ENCODE peak calls at places on chromosomes 4 and X, in eight cellular contexts. One of them, this sample, is unnamed.

GRCh38 chr4:122830392-122831095 is 3.9 kb downstream of the FGF2 start:
- DNase-seq in IMR-90: no peak
- DNase-seq in heart right ventricle: no peak
- DNase-seq in prostate gland: no peak
- DNase-seq in foreskin keratinocyte: no peak
- DNase-seq in pancreas: no peak
- DNase-seq in CD8-positive, alpha-beta T cell: no peak
- DNase-seq in SK-N-SH: no peak
- DNase-seq in this sample: no peak

GRCh38 chr4:163536101-163536500 is 41.6 kb downstream of the TMA16 start:
- DNase-seq in heart right ventricle: no peak
- DNase-seq in CD8-positive, alpha-beta T cell: no peak
- DNase-seq in SK-N-SH: no peak
- DNase-seq in pancreas: no peak
- DNase-seq in prostate gland: no peak
- DNase-seq in foreskin keratinocyte: no peak
- DNase-seq in IMR-90: peak; percentile 61
- DNase-seq in this sample: no peak

GRCh38 chr4:69999420-69999819 is 3.7 kb downstream of the STATH start:
- DNase-seq in SK-N-SH: no peak
- DNase-seq in foreskin keratinocyte: no peak
- DNase-seq in heart right ventricle: no peak
- DNase-seq in pancreas: no peak
- DNase-seq in CD8-positive, alpha-beta T cell: no peak
- DNase-seq in IMR-90: no peak
- DNase-seq in prostate gland: no peak
- DNase-seq in this sample: no peak

GRCh38 chr4:180057198-180057821 is 2185.9 kb upstream of the TENM3 start:
- DNase-seq in CD8-positive, alpha-beta T cell: no peak
- DNase-seq in pancreas: no peak
- DNase-seq in IMR-90: no peak
- DNase-seq in prostate gland: no peak
- DNase-seq in SK-N-SH: peak; percentile 18
- DNase-seq in foreskin keratinocyte: no peak
- DNase-seq in heart right ventricle: no peak
- DNase-seq in this sample: no peak

GRCh38 chrX:105126201-105126600 is 94.3 kb downstream of the TEX13A start:
- DNase-seq in foreskin keratinocyte: no peak
- DNase-seq in prostate gland: no peak
- DNase-seq in pancreas: no peak
- DNase-seq in heart right ventricle: no peak
- DNase-seq in SK-N-SH: no peak
- DNase-seq in IMR-90: no peak
- DNase-seq in CD8-positive, alpha-beta T cell: no peak
- DNase-seq in this sample: no peak

GRCh38 chr4:6990661-6991060 is 52.5 kb upstream of the TADA2B start:
- DNase-seq in pancreas: no peak
- DNase-seq in SK-N-SH: no peak
- DNase-seq in prostate gland: no peak
- DNase-seq in foreskin keratinocyte: no peak
- DNase-seq in IMR-90: no peak
- DNase-seq in heart right ventricle: no peak
- DNase-seq in CD8-positive, alpha-beta T cell: no peak
- DNase-seq in this sample: no peak

GRCh38 chrX:42490111-42490510 is 287.9 kb downstream of the PPP1R2C start:
- DNase-seq in prostate gland: no peak
- DNase-seq in IMR-90: no peak
- DNase-seq in SK-N-SH: no peak
- DNase-seq in foreskin keratinocyte: no peak
- DNase-seq in CD8-positive, alpha-beta T cell: no peak
- DNase-seq in heart right ventricle: no peak
- DNase-seq in pancreas: no peak
- DNase-seq in this sample: no peak

GRCh38 chr4:16858275-16858752 is 40.1 kb downstream of the LDB2 start:
- DNase-seq in pancreas: no peak
- DNase-seq in SK-N-SH: no peak
- DNase-seq in CD8-positive, alpha-beta T cell: no peak
- DNase-seq in foreskin keratinocyte: no peak
- DNase-seq in prostate gland: no peak
- DNase-seq in IMR-90: peak; percentile 94
- DNase-seq in heart right ventricle: peak; percentile 69
- DNase-seq in this sample: no peak

GRCh38 chr4:185787926-185788679 is 23.9 kb downstream of the SORBS2 start:
- DNase-seq in pancreas: no peak
- DNase-seq in heart right ventricle: no peak
- DNase-seq in prostate gland: no peak
- DNase-seq in CD8-positive, alpha-beta T cell: no peak
- DNase-seq in IMR-90: no peak
- DNase-seq in SK-N-SH: no peak
- DNase-seq in foreskin keratinocyte: no peak
- DNase-seq in this sample: no peak

GRCh38 chr4:87050596-87050995 is 115.8 kb downstream of the AFF1 start:
- DNase-seq in SK-N-SH: no peak
- DNase-seq in foreskin keratinocyte: no peak
- DNase-seq in prostate gland: no peak
- DNase-seq in heart right ventricle: peak; percentile 59
- DNase-seq in CD8-positive, alpha-beta T cell: no peak
- DNase-seq in pancreas: no peak
- DNase-seq in IMR-90: no peak
- DNase-seq in this sample: peak; percentile 48

GRCh38 chrX:320126-320783 is 1.7 kb upstream of the GTPBP6 start:
- DNase-seq in CD8-positive, alpha-beta T cell: no peak
- DNase-seq in prostate gland: no peak
- DNase-seq in foreskin keratinocyte: no peak
- DNase-seq in pancreas: peak; percentile 82
- DNase-seq in SK-N-SH: no peak
- DNase-seq in heart right ventricle: no peak
- DNase-seq in IMR-90: peak; percentile 10
- DNase-seq in this sample: peak; percentile 26
- H3K27ac ChIP-seq in CD8-positive, alpha-beta T cell: peak overlapping the region; percentile 95
- H3K27ac ChIP-seq in prostate gland: peak overlapping the region; percentile 82
- H3K27ac ChIP-seq in foreskin keratinocyte: peak overlapping the region; percentile 80
- H3K27ac ChIP-seq in pancreas: peak overlapping the region; percentile 34
- H3K27ac ChIP-seq in SK-N-SH: no peak overlapping the region
- H3K27ac ChIP-seq in heart right ventricle: no peak overlapping the region
- H3K27ac ChIP-seq in IMR-90: peak overlapping the region; percentile 60
- H3K27ac ChIP-seq in this sample: peak overlapping the region; percentile 84

GRCh38 chr4:156971168-156971601 is 414 bp downstream of the PDGFC start:
- DNase-seq in heart right ventricle: no peak
- DNase-seq in IMR-90: no peak
- DNase-seq in foreskin keratinocyte: no peak
- DNase-seq in SK-N-SH: peak; percentile 64
- DNase-seq in pancreas: peak; percentile 71
- DNase-seq in prostate gland: peak; percentile 44
- DNase-seq in CD8-positive, alpha-beta T cell: no peak
- DNase-seq in this sample: peak; percentile 71

GRCh38 chr4:156972370-156972980 is 876 bp upstream of the PDGFC start:
- DNase-seq in SK-N-SH: no peak
- DNase-seq in CD8-positive, alpha-beta T cell: no peak
- DNase-seq in IMR-90: peak; percentile 18
- DNase-seq in prostate gland: no peak
- DNase-seq in pancreas: no peak
- DNase-seq in heart right ventricle: no peak
- DNase-seq in foreskin keratinocyte: no peak
- DNase-seq in this sample: no peak

GRCh38 chr4:156969136-156969535 is 2.5 kb downstream of the PDGFC start:
- DNase-seq in prostate gland: no peak
- DNase-seq in SK-N-SH: no peak
- DNase-seq in heart right ventricle: no peak
- DNase-seq in pancreas: no peak
- DNase-seq in CD8-positive, alpha-beta T cell: no peak
- DNase-seq in IMR-90: no peak
- DNase-seq in foreskin keratinocyte: no peak
- DNase-seq in this sample: no peak

GRCh38 chr4:156971623-156972369 is at the start of gene PDGFC:
- DNase-seq in pancreas: peak; percentile 90
- DNase-seq in foreskin keratinocyte: no peak
- DNase-seq in CD8-positive, alpha-beta T cell: no peak
- DNase-seq in prostate gland: peak; percentile 62
- DNase-seq in IMR-90: peak; percentile 65
- DNase-seq in heart right ventricle: peak; percentile 68
- DNase-seq in SK-N-SH: peak; percentile 80
- DNase-seq in this sample: peak; percentile 91

GRCh38 chr4:156970501-156971167 is 965 bp downstream of the PDGFC start:
- DNase-seq in CD8-positive, alpha-beta T cell: no peak
- DNase-seq in SK-N-SH: peak; percentile 68
- DNase-seq in IMR-90: peak; percentile 62
- DNase-seq in heart right ventricle: peak; percentile 48
- DNase-seq in foreskin keratinocyte: no peak
- DNase-seq in pancreas: peak; percentile 76
- DNase-seq in prostate gland: peak; percentile 50
- DNase-seq in this sample: peak; percentile 71
- TF ChIP-seq CTCF in CD8-positive, alpha-beta T cell: no peak
- TF ChIP-seq CTCF in SK-N-SH: peak; percentile 60
- TF ChIP-seq CTCF in IMR-90: peak; percentile 54
- TF ChIP-seq CTCF in heart right ventricle: peak; percentile 38
- TF ChIP-seq CTCF in foreskin keratinocyte: peak; percentile 51
- TF ChIP-seq CTCF in pancreas: peak; percentile 24
- TF ChIP-seq CTCF in prostate gland: peak; percentile 26
- TF ChIP-seq CTCF in this sample: peak; percentile 54

DNA sequence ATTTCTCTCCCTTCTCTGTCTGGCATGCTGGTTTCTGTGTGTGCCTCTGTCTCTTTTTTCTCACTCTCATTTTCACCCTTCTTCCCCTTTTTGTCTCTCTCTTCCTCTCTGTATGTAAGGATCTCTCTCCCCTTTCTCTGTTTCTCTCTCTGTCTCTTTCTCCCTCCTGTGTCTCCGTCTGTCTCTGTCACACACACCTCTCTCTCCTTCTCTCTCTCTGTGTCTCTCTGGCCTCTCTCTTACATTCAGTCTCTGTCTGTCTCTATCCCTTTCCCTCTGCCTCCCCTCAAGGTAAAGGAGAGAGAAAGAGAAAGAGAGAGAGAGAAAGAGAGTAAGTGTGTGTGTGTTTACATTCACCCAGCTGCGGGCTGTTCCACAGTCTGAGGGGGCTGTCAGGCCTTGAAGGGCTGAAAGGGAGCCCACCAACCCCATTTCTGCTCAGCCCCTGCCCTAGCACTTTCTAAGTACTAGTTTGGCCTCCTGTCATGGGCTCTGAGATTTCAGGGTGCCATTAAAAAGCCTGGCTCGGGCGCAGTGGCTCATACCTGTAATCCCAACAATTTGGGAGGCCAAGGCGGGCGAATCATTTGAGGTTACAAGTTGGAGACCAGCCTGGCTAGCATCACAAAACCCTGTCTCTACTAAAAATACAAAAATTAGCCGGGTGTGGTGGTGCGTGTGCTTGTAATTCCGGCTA is 9.6 kb upstream of the TSPYL2 start:
- DNase-seq in pancreas: no peak
- DNase-seq in SK-N-SH: no peak
- DNase-seq in foreskin keratinocyte: no peak
- DNase-seq in IMR-90: no peak
- DNase-seq in CD8-positive, alpha-beta T cell: no peak
- DNase-seq in prostate gland: no peak
- DNase-seq in heart right ventricle: no peak
- DNase-seq in this sample: no peak
- H3K27ac ChIP-seq in pancreas: no peak overlapping the region
- H3K27ac ChIP-seq in SK-N-SH: no peak overlapping the region
- H3K27ac ChIP-seq in foreskin keratinocyte: no peak overlapping the region
- H3K27ac ChIP-seq in IMR-90: no peak overlapping the region
- H3K27ac ChIP-seq in CD8-positive, alpha-beta T cell: peak overlapping the region; percentile 52
- H3K27ac ChIP-seq in prostate gland: peak overlapping the region; percentile 74
- H3K27ac ChIP-seq in heart right ventricle: no peak overlapping the region
- H3K27ac ChIP-seq in this sample: peak overlapping the region; percentile 85

GRCh38 chr4:129218897-129219296 is 122.9 kb downstream of the C4orf33 start:
- DNase-seq in CD8-positive, alpha-beta T cell: no peak
- DNase-seq in prostate gland: no peak
- DNase-seq in pancreas: no peak
- DNase-seq in SK-N-SH: no peak
- DNase-seq in IMR-90: peak; percentile 1
- DNase-seq in foreskin keratinocyte: peak; percentile 10
- DNase-seq in heart right ventricle: no peak
- DNase-seq in this sample: no peak

GRCh38 chr4:129218355-129218754 is 122.4 kb downstream of the C4orf33 start:
- DNase-seq in pancreas: no peak
- DNase-seq in IMR-90: no peak
- DNase-seq in SK-N-SH: no peak
- DNase-seq in CD8-positive, alpha-beta T cell: no peak
- DNase-seq in foreskin keratinocyte: no peak
- DNase-seq in prostate gland: no peak
- DNase-seq in heart right ventricle: peak; percentile 8
- DNase-seq in this sample: no peak

GRCh38 chr4:129223955-129224354 is 128.0 kb downstream of the C4orf33 start:
- DNase-seq in heart right ventricle: no peak
- DNase-seq in foreskin keratinocyte: no peak
- DNase-seq in prostate gland: no peak
- DNase-seq in SK-N-SH: peak; percentile 15
- DNase-seq in CD8-positive, alpha-beta T cell: no peak
- DNase-seq in IMR-90: no peak
- DNase-seq in pancreas: no peak
- DNase-seq in this sample: no peak

DNA sequence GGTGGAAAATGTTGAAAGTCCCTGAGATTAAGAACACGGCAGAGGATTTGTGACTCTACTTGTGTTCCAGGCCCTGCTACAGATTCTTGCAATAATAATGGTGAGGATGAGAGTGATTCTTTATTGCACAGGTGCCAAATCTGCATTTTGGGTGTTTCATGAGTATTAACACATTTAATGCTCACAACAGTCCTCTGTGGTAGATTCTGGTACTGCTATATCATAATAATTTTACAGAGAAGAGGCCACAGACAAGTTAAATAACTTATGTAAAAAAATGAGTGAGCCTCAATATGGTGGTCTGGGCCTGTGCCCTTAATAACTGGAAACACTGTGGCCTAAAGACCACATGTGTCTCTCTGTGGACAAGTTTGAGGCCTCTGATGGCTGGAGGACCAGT is 124.3 kb downstream of the C4orf33 start:
- DNase-seq in IMR-90: no peak
- DNase-seq in pancreas: no peak
- DNase-seq in heart right ventricle: no peak
- DNase-seq in foreskin keratinocyte: no peak
- DNase-seq in SK-N-SH: no peak
- DNase-seq in prostate gland: no peak
- DNase-seq in CD8-positive, alpha-beta T cell: no peak
- DNase-seq in this sample: no peak
- TF ChIP-seq CTCF in IMR-90: no peak
- TF ChIP-seq CTCF in pancreas: no peak
- TF ChIP-seq CTCF in heart right ventricle: no peak
- TF ChIP-seq CTCF in foreskin keratinocyte: no peak
- TF ChIP-seq CTCF in SK-N-SH: peak; percentile 13
- TF ChIP-seq CTCF in prostate gland: no peak
- TF ChIP-seq CTCF in CD8-positive, alpha-beta T cell: no peak
- TF ChIP-seq CTCF in this sample: no peak

DNA sequence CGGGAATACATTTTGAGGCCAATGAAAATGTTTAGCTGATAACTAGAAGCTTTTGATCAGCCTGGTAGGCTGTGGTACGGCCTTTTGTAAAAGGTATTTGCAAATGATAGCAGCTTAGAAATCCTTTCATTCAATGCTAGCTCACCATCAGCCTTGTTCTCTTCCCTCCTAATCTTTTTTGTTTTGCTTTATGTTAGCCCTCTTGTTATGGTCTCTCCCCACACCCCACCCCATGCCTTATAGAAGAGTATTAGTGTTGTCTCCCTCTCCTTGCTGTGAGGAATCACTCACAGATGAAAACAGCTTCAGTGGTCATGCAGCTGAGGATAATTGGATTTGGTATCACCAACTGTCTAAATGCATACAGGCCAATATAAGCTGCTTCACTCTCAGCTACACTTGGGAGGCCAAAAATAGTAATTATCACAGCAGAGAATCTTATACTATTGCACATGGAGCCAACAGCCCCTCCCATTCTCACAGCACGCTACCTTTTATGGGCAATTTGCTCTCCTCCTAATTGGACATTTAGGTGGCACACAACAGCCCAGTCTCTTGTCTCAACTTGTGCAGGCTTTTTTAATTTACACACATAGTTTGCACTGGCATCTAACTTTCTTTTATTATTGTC is 494.6 kb upstream of the FAM241A start:
- DNase-seq in pancreas: no peak
- DNase-seq in CD8-positive, alpha-beta T cell: no peak
- DNase-seq in IMR-90: no peak
- DNase-seq in heart right ventricle: no peak
- DNase-seq in prostate gland: no peak
- DNase-seq in SK-N-SH: no peak
- DNase-seq in foreskin keratinocyte: no peak
- DNase-seq in this sample: no peak
- H3K27ac ChIP-seq in pancreas: no peak overlapping the region
- H3K27ac ChIP-seq in CD8-positive, alpha-beta T cell: no peak overlapping the region
- H3K27ac ChIP-seq in IMR-90: no peak overlapping the region
- H3K27ac ChIP-seq in heart right ventricle: no peak overlapping the region
- H3K27ac ChIP-seq in prostate gland: no peak overlapping the region
- H3K27ac ChIP-seq in SK-N-SH: no peak overlapping the region
- H3K27ac ChIP-seq in foreskin keratinocyte: no peak overlapping the region
- H3K27ac ChIP-seq in this sample: no peak overlapping the region

This sample was measured in tibial artery.